ENCODE peak calls at places on chromosomes 6 and 20, in six cellular contexts. D is K562, I is uterus, O is cardiac muscle cell, W is tibial artery, P is brain microvascular endothelial cell. T is an unnamed sample.

GRCh38 chr6:132023490-132023889 is 72.3 kb upstream of the CCN2 start:
- DNase-seq in D (no peak), I (no peak), O (no peak), W (no peak), P (peak), T (no peak)

GRCh38 chr6:54191460-54191859 is 80.2 kb downstream of the MLIP start:
- DNase-seq in D (no peak), I (no peak), O (peak), W (no peak), P (peak), T (no peak)

GRCh38 chr6:97850458-97851218 is 567.6 kb upstream of the MMS22L start:
- DNase-seq in D (no peak), I (no peak), O (peak), W (no peak), P (no peak), T (no peak)

GRCh38 chr6:41226752-41227151 is 1.4 kb upstream of the TREML4 start:
- DNase-seq in D (no peak), I (no peak), O (no peak), W (no peak), P (no peak), T (no peak)

GRCh38 chr6:157019733-157020132 is 242.6 kb downstream of the ARID1B start:
- DNase-seq in D (peak), I (no peak), O (peak), W (no peak), P (no peak), T (no peak)

GRCh38 chr20:17617868-17618672 is 48.2 kb downstream of the DSTN start:
- DNase-seq in D (no peak), I (peak), O (no peak), W (peak), P (no peak), T (no peak)

GRCh38 chr6:156449128-156449527 is 328.1 kb upstream of the ARID1B start:
- DNase-seq in D (no peak), I (no peak), O (no peak), W (no peak), P (no peak), T (no peak)

GRCh38 chr20:37534401-37535157 is 6.9 kb upstream of the BLCAP start:
- DNase-seq in D (peak), I (no peak), O (peak), W (peak), P (peak), T (no peak)

GRCh38 chr6:1554241-1554880 is 55.4 kb upstream of the FOXC1 start:
- DNase-seq in D (no peak), I (no peak), O (no peak), W (no peak), P (no peak), T (no peak)

GRCh38 chr6:168789699-168790098 is 348.7 kb downstream of the SMOC2 start:
- DNase-seq in D (no peak), I (no peak), O (no peak), W (no peak), P (no peak), T (no peak)

DNA sequence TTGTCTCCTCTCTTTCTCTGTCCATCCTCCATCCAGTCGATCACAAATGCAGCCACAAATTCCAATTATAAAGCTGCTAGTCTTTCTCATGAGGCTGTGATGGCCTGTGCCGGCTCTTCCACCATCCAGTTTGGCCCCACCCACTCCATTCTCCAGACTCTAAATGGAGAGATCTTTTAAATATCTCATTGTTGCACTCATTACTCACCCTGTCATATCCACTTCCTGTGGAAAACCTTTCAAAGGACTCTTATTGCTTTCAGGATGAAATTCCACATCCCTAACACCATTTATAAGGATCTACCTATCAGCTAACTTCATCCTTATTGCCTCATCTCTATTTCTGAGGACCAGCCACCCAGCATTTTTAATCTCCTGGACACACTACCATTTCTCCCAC is 70.6 kb downstream of the NRN1 start:
- DNase-seq in D (no peak), I (no peak), O (peak), W (no peak), P (no peak), T (no peak)
- H3K27ac ChIP-seq in D (no peak), I (no peak), O (no peak), W (no peak), P (no peak), T (no peak)

DNA sequence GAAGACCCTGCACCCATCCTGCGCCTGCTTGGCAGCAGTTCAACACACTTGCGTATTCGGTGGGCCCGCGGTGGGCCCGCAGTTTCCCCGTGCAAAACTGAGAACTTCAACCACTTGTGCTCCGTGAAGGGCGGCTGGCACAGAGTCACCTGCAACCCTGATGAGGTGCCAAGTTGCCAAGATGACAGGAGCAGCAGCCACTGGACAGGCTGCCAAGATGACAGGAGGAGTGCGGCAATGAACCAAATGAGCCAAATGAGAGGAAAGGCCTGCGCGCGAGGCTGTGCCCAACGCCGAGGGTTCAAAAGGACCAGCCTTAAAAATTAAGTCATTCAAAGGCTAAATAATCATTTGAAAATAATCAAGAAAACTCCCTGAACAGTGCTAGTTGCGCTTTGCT is 20.1 kb downstream of the DIDO1 start:
- DNase-seq in D (no peak), I (no peak), O (no peak), W (no peak), P (no peak), T (no peak)
- H3K27ac ChIP-seq in D (no peak), I (no peak), O (no peak), W (no peak), P (no peak), T (no peak)

GRCh38 chr6:32187009-32187709 is 2.8 kb downstream of the PBX2 start:
- DNase-seq in D (no peak), I (no peak), O (no peak), W (no peak), P (no peak), T (no peak)
- H3K27ac ChIP-seq in D (peak), I (peak), O (peak), W (peak), P (no peak), T (no peak)

GRCh38 chr6:79981647-79982046 is 22.8 kb upstream of the TTK start:
- DNase-seq in D (no peak), I (no peak), O (no peak), W (no peak), P (no peak), T (no peak)

GRCh38 chr6:79989641-79990040 is 14.8 kb upstream of the TTK start:
- DNase-seq in D (no peak), I (no peak), O (no peak), W (no peak), P (no peak), T (no peak)

GRCh38 chr6:79984261-79984660 is 20.2 kb upstream of the TTK start:
- DNase-seq in D (no peak), I (no peak), O (peak), W (no peak), P (no peak), T (no peak)

DNA sequence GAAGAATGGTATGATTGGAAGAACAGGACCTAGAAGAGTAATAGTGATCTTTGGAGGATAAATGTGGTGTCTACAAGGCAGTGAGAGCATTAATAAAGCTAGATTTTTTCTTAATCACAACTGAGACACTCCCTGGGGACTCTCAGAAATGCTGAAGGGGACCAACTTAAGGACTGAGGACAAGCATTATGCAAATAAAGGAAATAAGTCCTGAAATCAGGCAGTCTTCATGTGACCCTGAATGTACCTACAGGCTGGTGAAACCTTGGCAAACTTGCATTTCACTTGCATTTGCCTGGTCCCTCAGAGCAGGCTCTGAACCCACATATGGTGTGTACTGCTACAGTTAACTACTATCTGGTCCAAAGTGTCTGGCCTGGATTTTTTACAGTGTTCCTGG is 19.3 kb upstream of the TTK start:
- DNase-seq in D (no peak), I (no peak), O (no peak), W (no peak), P (no peak), T (no peak)
- H3K27ac ChIP-seq in D (no peak), I (no peak), O (no peak), W (no peak), P (no peak), T (no peak)

DNA sequence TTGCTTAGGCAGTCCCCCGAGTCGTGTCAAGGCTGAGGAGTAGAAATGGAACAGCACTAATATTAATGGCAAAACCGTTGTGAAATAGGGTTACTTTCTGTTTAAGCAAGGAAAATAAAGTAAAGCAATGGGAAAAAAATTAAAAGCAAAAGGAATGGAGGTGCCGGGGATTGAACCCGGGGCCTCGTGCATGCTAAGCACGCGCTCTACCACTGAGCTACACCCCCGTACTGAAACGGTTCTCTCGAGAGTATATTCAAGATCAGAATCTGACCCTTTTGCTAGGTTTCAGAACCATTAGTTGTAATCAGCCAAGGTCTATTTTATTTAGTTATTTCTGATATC is 85.5 kb downstream of the TRIM27 start:
- DNase-seq in D (peak), I (peak), O (peak), W (peak), P (peak), T (peak)
- H3K27ac ChIP-seq in D (peak), I (peak), O (peak), W (peak), P (peak), T (no peak)

DNA sequence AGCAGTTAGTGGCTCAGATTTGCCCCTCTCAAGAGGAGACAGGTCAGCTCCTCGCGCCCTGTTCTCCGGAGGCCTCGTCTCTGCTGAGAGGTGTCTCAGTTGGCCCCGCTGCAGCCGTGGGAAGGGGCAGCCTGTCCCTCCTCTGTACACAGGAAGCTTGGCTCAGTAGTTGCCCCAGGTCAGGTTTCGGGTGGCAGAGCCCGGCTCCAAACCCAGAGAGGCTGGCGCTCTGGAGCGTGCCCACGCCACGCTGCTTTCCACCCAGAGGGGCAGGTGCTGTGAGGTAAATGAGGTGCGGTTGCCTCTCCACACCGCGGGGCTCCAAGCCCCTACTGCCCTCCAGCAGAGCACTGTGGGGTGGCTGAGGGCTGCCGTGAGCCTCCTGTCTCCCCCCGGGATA is 16.0 kb downstream of the DYNLT1 start:
- DNase-seq in D (no peak), I (no peak), O (no peak), W (no peak), P (no peak), T (no peak)
- H3K27ac ChIP-seq in D (no peak), I (no peak), O (peak), W (peak), P (no peak), T (no peak)

GRCh38 chr20:23920936-23921335 is 41.4 kb upstream of the CST5 start:
- DNase-seq in D (no peak), I (no peak), O (no peak), W (no peak), P (no peak), T (no peak)
- H3K27ac ChIP-seq in D (no peak), I (no peak), O (no peak), W (no peak), P (no peak), T (no peak)

T was measured in substantia nigra.